ENCODE peak calls at places on chromosomes 11 and 22, in seven cellular contexts. K, A, C, M, V, N and Y are unnamed samples.

GRCh38 chr22:17774206-17774927 is at the start of gene BID:
- DNase-seq in K (peak), V (peak), C (no peak), N (no peak), A (no peak), M (peak), Y (no peak)

GRCh38 chr11:10599388-10600175 is 31.1 kb upstream of the LYVE1 start:
- DNase-seq in K (no peak), A (no peak), M (no peak), C (no peak), N (no peak), V (no peak), Y (no peak)

GRCh38 chr11:44377914-44378321 is 68.0 kb upstream of the ALX4 start:
- DNase-seq in N (no peak), C (no peak), V (no peak), M (no peak), A (no peak), K (no peak), Y (no peak)

GRCh38 chr11:69674267-69674885 is 777 bp downstream of the LTO1 start:
- DNase-seq in N (peak), V (no peak), K (no peak), C (no peak), M (no peak), A (no peak), Y (no peak)

GRCh38 chr22:35995772-35996171 is 32.9 kb downstream of the RBFOX2 start:
- DNase-seq in M (no peak), A (peak), V (no peak), K (peak), N (peak), C (no peak), Y (no peak)

GRCh38 chr11:35943761-35944502 is at the start of gene LDLRAD3:
- DNase-seq in K (peak), M (peak), A (peak), N (peak), C (peak), V (peak), Y (peak)

GRCh38 chr22:39556970-39557811 is 13.4 kb upstream of the CACNA1I start:
- DNase-seq in V (no peak), N (no peak), C (peak), M (no peak), K (no peak), A (no peak), Y (peak)

GRCh38 chr11:18027475-18027874 is 14.6 kb upstream of the SERGEF start:
- DNase-seq in C (no peak), M (no peak), A (no peak), N (no peak), V (no peak), K (no peak), Y (no peak)

GRCh38 chr11:1508986-1509385 is 22.4 kb upstream of the MOB2 start:
- DNase-seq in N (no peak), C (no peak), K (peak), V (no peak), A (peak), M (no peak), Y (no peak)

GRCh38 chr11:77361184-77361583 is 59.7 kb upstream of the GDPD4 start:
- DNase-seq in K (no peak), N (peak), C (peak), V (no peak), A (no peak), M (no peak), Y (no peak)

GRCh38 chr11:102517670-102518069 is 12.9 kb downstream of the MMP7 start:
- DNase-seq in A (no peak), M (no peak), K (no peak), V (no peak), N (no peak), C (no peak), Y (no peak)

GRCh38 chr11:1048375-1049070 is 12.0 kb upstream of the MUC6 start:
- DNase-seq in K (no peak), A (peak), C (no peak), M (no peak), N (no peak), V (no peak), Y (no peak)

GRCh38 chr22:40179535-40179934 is 1.8 kb downstream of the TNRC6B start:
- DNase-seq in M (no peak), A (no peak), V (no peak), K (no peak), N (no peak), C (no peak), Y (no peak)

GRCh38 chr11:114348200-114349191 is 51.8 kb downstream of the C11orf71 start:
- DNase-seq in A (no peak), K (no peak), V (peak), C (peak), M (no peak), N (peak), Y (no peak)

GRCh38 chr11:9656864-9657263 is 7.0 kb upstream of the SWAP70 start:
- DNase-seq in C (no peak), K (no peak), A (no peak), V (no peak), M (no peak), N (no peak), Y (no peak)

GRCh38 chr11:68439355-68440065 is 21.0 kb upstream of the PPP6R3 start:
- DNase-seq in N (no peak), C (no peak), A (no peak), V (no peak), M (no peak), K (no peak), Y (no peak)

GRCh38 chr22:39448205-39449054 is 8.4 kb upstream of the MGAT3 start:
- DNase-seq in V (no peak), K (no peak), A (no peak), M (no peak), N (no peak), C (no peak), Y (no peak)

GRCh38 chr11:10407749-10408472 is 47.2 kb upstream of the AMPD3 start:
- DNase-seq in A (no peak), V (no peak), K (peak), C (no peak), M (no peak), N (no peak), Y (no peak)

GRCh38 chr11:22456993-22457748 is 119.0 kb downstream of the SLC17A6 start:
- DNase-seq in A (no peak), N (no peak), V (no peak), M (no peak), C (no peak), K (no peak), Y (no peak)

GRCh38 chr11:118605116-118605867 is 2.1 kb upstream of the PHLDB1 start:
- DNase-seq in V (no peak), K (peak), C (no peak), M (no peak), N (peak), A (peak), Y (no peak)

GRCh38 chr11:47560431-47560830 is 5.0 kb upstream of the PTPMT1 start:
- DNase-seq in K (no peak), C (no peak), M (no peak), A (no peak), N (no peak), V (no peak), Y (no peak)

GRCh38 chr11:3037041-3037944 is 19.9 kb downstream of the CARS1 start:
- DNase-seq in N (peak), V (peak), A (peak), K (peak), M (peak), C (peak), Y (peak)

GRCh38 chr11:111327908-111328624 is 29.7 kb downstream of the POU2AF3 start:
- DNase-seq in M (no peak), A (peak), V (no peak), C (no peak), N (no peak), K (peak), Y (no peak)

GRCh38 chr22:27778299-27779090 is 23.1 kb downstream of the MN1 start:
- DNase-seq in C (no peak), M (no peak), N (no peak), A (no peak), K (no peak), V (no peak), Y (no peak)

GRCh38 chr11:86204356-86204755 is 40.2 kb upstream of the EED start:
- DNase-seq in M (no peak), V (no peak), C (no peak), N (no peak), A (no peak), K (no peak), Y (no peak)

GRCh38 chr11:86207413-86207812 is 37.1 kb upstream of the EED start:
- DNase-seq in V (no peak), A (no peak), M (no peak), K (no peak), C (no peak), N (no peak), Y (no peak)

GRCh38 chr11:86206296-86206695 is 38.3 kb upstream of the EED start:
- DNase-seq in N (no peak), M (no peak), A (no peak), K (no peak), C (no peak), V (no peak), Y (no peak)

GRCh38 chr11:86208572-86208971 is 36.0 kb upstream of the EED start:
- DNase-seq in A (no peak), N (no peak), M (no peak), K (no peak), C (no peak), V (no peak), Y (no peak)

DNA sequence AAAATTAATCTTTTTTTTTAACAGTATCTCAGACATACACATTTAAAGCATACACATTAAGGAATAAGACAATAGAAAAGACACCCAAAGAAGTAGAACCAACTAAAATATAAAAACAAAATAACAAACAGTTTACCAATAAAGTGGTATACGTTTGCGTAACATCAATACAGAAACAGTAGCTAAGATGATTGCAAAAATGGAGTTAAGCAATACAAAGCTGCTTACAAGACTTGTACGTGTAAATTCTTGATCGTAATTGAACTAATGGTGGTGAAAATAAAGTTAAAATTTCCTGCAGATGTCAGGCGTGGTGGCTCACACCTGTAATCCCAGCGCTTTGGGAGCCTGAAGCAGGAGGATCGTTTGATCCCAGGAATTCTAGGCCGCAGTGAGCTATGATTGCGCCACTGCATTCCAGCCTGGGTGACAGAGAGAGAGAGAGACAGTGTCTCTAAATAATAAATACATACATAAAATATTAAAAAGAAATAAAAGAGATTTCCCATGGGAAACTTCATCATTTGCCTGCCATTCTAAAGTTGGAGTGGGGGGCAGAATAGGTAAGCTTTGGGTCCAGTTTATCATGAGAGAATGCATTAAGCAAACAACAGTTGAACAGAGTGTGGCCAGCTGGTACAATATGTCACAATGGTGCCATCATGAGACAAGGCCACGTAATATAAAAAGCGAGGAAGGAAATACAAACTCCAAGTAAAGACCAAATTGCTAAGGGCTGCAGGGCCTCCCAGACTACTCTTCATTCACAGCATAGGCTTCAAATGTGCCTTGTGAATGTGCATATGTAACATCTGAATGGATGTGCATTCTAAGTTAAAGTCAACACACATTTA is 38.9 kb upstream of the EED start:
- DNase-seq in M (no peak), N (no peak), C (no peak), A (no peak), V (no peak), K (no peak), Y (no peak)
- TF ChIP-seq CTCF in M (no peak), N (no peak), C (no peak), A (no peak), V (no peak), K (no peak), Y (no peak)

DNA sequence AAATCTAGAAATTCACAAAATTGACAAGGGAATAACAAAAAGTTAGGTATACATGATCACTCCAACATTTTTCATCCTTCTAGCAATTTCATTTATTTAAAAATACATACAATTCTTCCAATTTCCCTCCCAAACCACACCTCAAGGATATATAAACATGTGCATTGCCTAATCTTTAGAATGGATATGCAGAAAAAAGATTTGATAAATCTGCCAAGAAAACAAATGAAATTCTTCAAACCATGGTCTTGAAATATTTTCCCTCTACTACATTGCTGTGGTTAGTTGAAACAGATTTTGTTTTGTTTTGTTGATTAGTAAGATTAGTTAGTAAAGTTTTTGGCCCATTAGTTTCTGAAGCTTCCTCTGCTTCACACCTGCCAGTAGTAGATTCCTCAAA is 703.3 kb upstream of the CCDC179 start:
- DNase-seq in V (no peak), K (no peak), M (no peak), C (no peak), N (no peak), A (no peak), Y (no peak)
- TF ChIP-seq CTCF in V (no peak), K (no peak), M (no peak), C (no peak), N (no peak), A (no peak), Y (no peak)

DNA sequence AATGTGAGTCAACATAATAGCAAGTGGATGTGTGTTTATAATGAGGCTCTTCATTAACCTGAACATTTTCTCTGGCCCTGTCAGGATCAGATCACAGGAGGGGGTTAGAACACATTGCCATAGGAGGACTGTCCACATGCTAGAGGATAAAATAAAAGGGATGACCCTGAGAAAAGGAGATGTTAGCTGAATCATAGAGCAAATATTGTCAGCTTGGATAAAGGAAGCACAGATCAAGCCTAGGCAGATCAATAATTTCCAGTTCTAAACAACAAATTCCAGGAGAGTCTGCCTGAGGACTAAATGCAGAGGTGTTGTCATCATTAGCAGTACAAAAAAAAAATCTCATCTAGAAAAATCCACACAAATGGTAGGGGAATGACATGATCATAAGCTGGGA is 337.9 kb downstream of the LRRC4C start:
- DNase-seq in N (no peak), V (no peak), K (no peak), A (no peak), C (no peak), M (no peak), Y (no peak)
- TF ChIP-seq CTCF in N (no peak), V (no peak), K (no peak), A (no peak), C (no peak), M (no peak), Y (no peak)

GRCh38 chr11:86981777-86982540 is 26.8 kb upstream of the FZD4 start:
- DNase-seq in K (no peak), A (no peak), C (no peak), N (no peak), V (no peak), M (no peak), Y (no peak)
- TF ChIP-seq CTCF in K (no peak), A (no peak), C (no peak), N (no peak), V (no peak), M (no peak), Y (no peak)

DNA sequence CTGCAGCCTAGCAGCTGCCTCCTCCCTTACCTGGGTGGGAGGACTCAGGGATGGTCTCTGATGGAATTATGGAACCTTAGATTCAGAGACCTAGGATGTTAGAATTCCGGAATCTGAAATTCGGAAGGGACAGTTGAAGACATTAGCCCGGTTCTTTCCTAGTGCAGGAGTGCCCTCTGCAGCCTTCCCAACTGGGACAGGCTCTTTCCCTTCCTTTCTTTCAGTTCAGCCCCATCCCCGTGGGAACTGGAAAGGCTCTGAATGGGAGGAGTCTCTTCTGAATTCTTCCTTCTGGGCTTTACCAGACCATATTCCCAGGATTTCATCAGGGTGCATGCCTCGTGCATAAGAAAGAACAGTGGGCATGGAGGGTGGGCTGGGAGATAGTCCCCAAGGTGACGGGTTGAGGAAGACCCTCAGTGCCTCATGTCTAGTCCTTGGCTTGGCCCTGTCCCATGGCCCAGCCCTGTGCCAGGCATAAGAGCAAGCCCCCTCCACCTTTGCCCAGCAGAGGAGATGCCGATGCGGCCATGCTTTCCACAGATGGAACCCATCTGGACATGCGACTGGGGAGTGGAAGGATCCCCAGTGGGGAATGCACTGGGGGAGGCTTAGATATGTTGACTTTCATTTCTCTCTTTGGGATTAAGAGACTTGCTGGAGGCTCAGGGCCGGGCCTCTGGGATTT is 14.4 kb downstream of the DNAJB13 start:
- DNase-seq in K (no peak), N (no peak), A (peak), C (peak), M (peak), V (no peak), Y (no peak)
- TF ChIP-seq CTCF in K (no peak), N (no peak), A (no peak), C (no peak), M (no peak), V (no peak), Y (no peak)

GRCh38 chr11:7351228-7351627 is 99.5 kb downstream of the SYT9 start:
- DNase-seq in N (no peak), K (no peak), M (no peak), A (no peak), V (no peak), C (no peak), Y (no peak)

GRCh38 chr11:7348432-7349298 is 97.0 kb downstream of the SYT9 start:
- DNase-seq in M (no peak), V (no peak), C (no peak), N (no peak), A (no peak), K (no peak), Y (no peak)

GRCh38 chr11:7347611-7348431 is 96.1 kb downstream of the SYT9 start:
- DNase-seq in K (no peak), V (no peak), N (no peak), C (no peak), M (no peak), A (no peak), Y (no peak)

GRCh38 chr11:7353100-7353499 is 101.4 kb downstream of the SYT9 start:
- DNase-seq in C (peak), A (no peak), V (peak), M (peak), N (peak), K (no peak), Y (no peak)
- TF ChIP-seq CTCF in C (peak), A (no peak), V (peak), M (peak), N (peak), K (peak), Y (peak)

GRCh38 chr11:65274734-65275682 is 13.2 kb downstream of the POLA2 start:
- DNase-seq in C (peak), A (peak), M (peak), K (peak), V (peak), N (peak), Y (no peak)
- TF ChIP-seq CTCF in C (peak), A (peak), M (peak), K (peak), V (peak), N (peak), Y (peak)

GRCh38 chr11:62791501-62792192 is at the start of gene TMEM223:
- DNase-seq in A (peak), M (peak), C (peak), K (peak), V (peak), N (peak), Y (peak)
- TF ChIP-seq CTCF in A (peak), M (no peak), C (no peak), K (peak), V (peak), N (peak), Y (no peak)

GRCh38 chr11:15988693-15989231 is 367.6 kb downstream of the SOX6 start:
- DNase-seq in A (no peak), C (peak), V (peak), K (no peak), N (no peak), M (no peak), Y (no peak)
- TF ChIP-seq CTCF in A (peak), C (peak), V (peak), K (peak), N (peak), M (no peak), Y (peak)

GRCh38 chr11:120239713-120240640 is at the start of gene POU2F3:
- DNase-seq in C (no peak), A (no peak), V (no peak), M (no peak), N (no peak), K (no peak), Y (no peak)
- TF ChIP-seq CTCF in C (no peak), A (no peak), V (no peak), M (peak), N (peak), K (no peak), Y (no peak)